ENCODE peak calls at places on chromosomes 5 and 9, in nine cellular contexts. B, T, Y, I, E, X, P, D and U are unnamed samples.

GRCh38 chr9:9874270-9874669 is 738.5 kb downstream of the PTPRD start:
- DNase-seq in B (no peak), T (no peak), Y (no peak), I (no peak), E (no peak), X (no peak), P (no peak), D (no peak), U (no peak)

GRCh38 chr5:119220576-119221197 is 135.1 kb upstream of the TNFAIP8 start:
- DNase-seq in B (no peak), T (no peak), Y (no peak), I (no peak), E (no peak), X (no peak), P (no peak), D (no peak), U (no peak)

GRCh38 chr9:113580041-113580953 is 116.8 kb downstream of the RGS3 start:
- DNase-seq in B (peak), T (peak), Y (no peak), I (peak), E (peak), X (peak), P (peak), D (peak), U (peak)

GRCh38 chr9:26169684-26170083 is 491.4 kb upstream of the TUSC1 start:
- DNase-seq in B (no peak), T (no peak), Y (peak), I (no peak), E (no peak), X (no peak), P (no peak), D (no peak), U (no peak)

GRCh38 chr5:154194348-154195329 is 4.1 kb downstream of the GALNT10 start:
- DNase-seq in B (no peak), T (no peak), Y (no peak), I (no peak), E (no peak), X (no peak), P (no peak), D (peak), U (no peak)

GRCh38 chr9:70614786-70615565 is 200.5 kb upstream of the KLF9 start:
- DNase-seq in B (no peak), T (peak), Y (no peak), I (no peak), E (no peak), X (peak), P (no peak), D (no peak), U (no peak)

GRCh38 chr5:172725273-172725672 is 45.7 kb downstream of the DUSP1 start:
- DNase-seq in B (no peak), T (no peak), Y (no peak), I (no peak), E (no peak), X (no peak), P (no peak), D (no peak), U (no peak)

GRCh38 chr5:73654171-73654811 is 28.3 kb downstream of the ARHGEF28 start:
- DNase-seq in B (no peak), T (peak), Y (no peak), I (no peak), E (no peak), X (no peak), P (no peak), D (no peak), U (peak)

GRCh38 chr5:123285122-123286011 is 137.8 kb downstream of the CEP120 start:
- DNase-seq in B (peak), T (no peak), Y (no peak), I (no peak), E (no peak), X (no peak), P (no peak), D (peak), U (no peak)

GRCh38 chr5:67209141-67209771 is 12.7 kb upstream of the CD180 start:
- DNase-seq in B (peak), T (peak), Y (peak), I (peak), E (peak), X (peak), P (peak), D (peak), U (peak)

GRCh38 chr9:90025816-90026215 is 421.0 kb downstream of the GADD45G start:
- DNase-seq in B (no peak), T (no peak), Y (no peak), I (no peak), E (no peak), X (no peak), P (no peak), D (no peak), U (no peak)

GRCh38 chr9:35728041-35728971 is 3.7 kb downstream of the TLN1 start:
- DNase-seq in B (peak), T (no peak), Y (peak), I (peak), E (peak), X (peak), P (peak), D (peak), U (peak)

GRCh38 chr5:149317281-149318048 is 27.8 kb upstream of the GRPEL2 start:
- DNase-seq in B (no peak), T (peak), Y (peak), I (no peak), E (peak), X (peak), P (peak), D (peak), U (peak)

GRCh38 chr9:5375091-5375490 is 35.4 kb upstream of the RLN1 start:
- DNase-seq in B (no peak), T (no peak), Y (no peak), I (no peak), E (peak), X (no peak), P (no peak), D (no peak), U (peak)

GRCh38 chr5:144024601-144025000 is 145.9 kb downstream of the YIPF5 start:
- DNase-seq in B (no peak), T (no peak), Y (no peak), I (no peak), E (no peak), X (no peak), P (no peak), D (peak), U (no peak)

GRCh38 chr5:23840083-23840482 is 332.7 kb downstream of the PRDM9 start:
- DNase-seq in B (no peak), T (no peak), Y (no peak), I (no peak), E (no peak), X (no peak), P (no peak), D (no peak), U (no peak)

GRCh38 chr5:131794596-131794995 is 2.2 kb downstream of the FNIP1 start:
- DNase-seq in B (no peak), T (peak), Y (no peak), I (no peak), E (no peak), X (no peak), P (no peak), D (no peak), U (no peak)

GRCh38 chr5:147509710-147510651 is at the start of gene DPYSL3:
- DNase-seq in B (peak), T (peak), Y (peak), I (no peak), E (no peak), X (peak), P (no peak), D (peak), U (peak)

GRCh38 chr9:35108946-35109575 is 6.1 kb upstream of the STOML2 start:
- DNase-seq in B (no peak), T (no peak), Y (no peak), I (peak), E (no peak), X (no peak), P (no peak), D (no peak), U (no peak)

GRCh38 chr9:135247174-135247930 is 159.9 kb downstream of the OLFM1 start:
- DNase-seq in B (no peak), T (no peak), Y (no peak), I (no peak), E (no peak), X (no peak), P (no peak), D (no peak), U (no peak)

GRCh38 chr9:114423181-114423580 is 35.4 kb upstream of the AKNA start:
- DNase-seq in B (no peak), T (no peak), Y (no peak), I (no peak), E (no peak), X (no peak), P (no peak), D (no peak), U (no peak)

GRCh38 chr5:89556215-89557009 is 673.4 kb upstream of the MEF2C start:
- DNase-seq in B (no peak), T (no peak), Y (peak), I (no peak), E (no peak), X (no peak), P (no peak), D (peak), U (peak)